ENCODE peak calls at places on chromosomes 12 and 14, in five cellular contexts. M is GM12878, J is A549, V is HepG2, X is GM23338. Y is an unnamed sample.

GRCh38 chr14:77904218-77904617 is 104.3 kb downstream of the ADCK1 start:
- DNase-seq in M (no peak), V (no peak), J (no peak), X (no peak), Y (no peak)

GRCh38 chr14:70472253-70473159 is 20.5 kb downstream of the ADAM21 start:
- DNase-seq in V (no peak), M (peak), X (no peak), J (no peak), Y (no peak)

GRCh38 chr12:98635657-98636323 is 8.8 kb downstream of the IKBIP start:
- DNase-seq in V (peak), X (peak), M (peak), J (peak), Y (no peak)

GRCh38 chr12:49702676-49703228 is 4.5 kb downstream of the FMNL3 start:
- DNase-seq in X (no peak), M (no peak), V (no peak), J (no peak), Y (no peak)

GRCh38 chr12:68924546-68924945 is 8.4 kb downstream of the CPM start:
- DNase-seq in X (no peak), V (no peak), J (no peak), M (no peak), Y (no peak)

GRCh38 chr12:111798182-111798581 is 31.4 kb downstream of the ALDH2 start:
- DNase-seq in J (no peak), V (no peak), X (no peak), M (no peak), Y (no peak)

GRCh38 chr12:43805857-43806736 is at the start of gene TWF1:
- DNase-seq in V (peak), J (peak), X (peak), M (no peak), Y (peak)

GRCh38 chr14:104099096-104100041 is 13.9 kb downstream of the ASPG start:
- DNase-seq in V (no peak), X (no peak), J (no peak), M (no peak), Y (no peak)

GRCh38 chr12:119175115-119175514 is 3.6 kb upstream of the HSPB8 start:
- DNase-seq in M (no peak), J (no peak), X (no peak), V (no peak), Y (no peak)

GRCh38 chr12:128381537-128381936 is 114.6 kb downstream of the TMEM132C start:
- DNase-seq in J (no peak), X (no peak), M (no peak), V (no peak), Y (no peak)

GRCh38 chr14:101400815-101401214 is 160.5 kb upstream of the DIO3 start:
- DNase-seq in X (no peak), M (no peak), V (no peak), J (no peak), Y (no peak)

GRCh38 chr12:12224240-12224940 is 42.5 kb downstream of the LRP6 start:
- DNase-seq in V (no peak), M (no peak), J (no peak), X (no peak), Y (no peak)

GRCh38 chr12:65948320-65949008 is 124.2 kb downstream of the HMGA2 start:
- DNase-seq in J (peak), M (no peak), V (no peak), X (no peak), Y (no peak)

GRCh38 chr14:54652188-54652889 is 85.4 kb downstream of the SAMD4A start:
- DNase-seq in M (no peak), V (peak), X (peak), J (peak), Y (no peak)

GRCh38 chr12:115430636-115431035 is 746.7 kb upstream of the TBX3 start:
- DNase-seq in M (no peak), V (no peak), X (no peak), J (no peak), Y (no peak)

GRCh38 chr12:101165319-101165718 is 44.7 kb downstream of the SLC5A8 start:
- DNase-seq in J (no peak), M (no peak), X (no peak), V (no peak), Y (no peak)

DNA sequence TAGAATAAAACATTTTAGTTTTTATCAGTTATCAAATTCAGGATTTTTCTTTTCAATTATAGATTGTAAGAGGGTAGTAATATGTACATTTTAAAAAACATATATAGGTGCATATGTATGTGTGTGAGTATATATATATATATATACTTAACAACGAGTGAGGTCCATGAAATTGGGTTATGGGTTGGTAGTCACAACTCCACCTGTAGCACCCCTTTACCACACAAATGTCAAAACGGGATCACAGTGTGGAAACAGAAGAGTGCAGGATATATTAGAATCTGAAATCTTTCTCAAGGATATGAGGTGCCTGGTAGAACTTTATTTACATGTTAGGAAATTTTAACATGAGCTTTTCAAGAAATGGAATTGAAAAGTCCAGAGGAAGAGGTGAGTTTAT is 31.3 kb downstream of the MIA2 start:
- DNase-seq in X (no peak), M (no peak), J (peak), V (no peak), Y (peak)
- TF ChIP-seq JUNB in X (no peak), M (no peak), J (no peak), V (no peak), Y (no peak)

DNA sequence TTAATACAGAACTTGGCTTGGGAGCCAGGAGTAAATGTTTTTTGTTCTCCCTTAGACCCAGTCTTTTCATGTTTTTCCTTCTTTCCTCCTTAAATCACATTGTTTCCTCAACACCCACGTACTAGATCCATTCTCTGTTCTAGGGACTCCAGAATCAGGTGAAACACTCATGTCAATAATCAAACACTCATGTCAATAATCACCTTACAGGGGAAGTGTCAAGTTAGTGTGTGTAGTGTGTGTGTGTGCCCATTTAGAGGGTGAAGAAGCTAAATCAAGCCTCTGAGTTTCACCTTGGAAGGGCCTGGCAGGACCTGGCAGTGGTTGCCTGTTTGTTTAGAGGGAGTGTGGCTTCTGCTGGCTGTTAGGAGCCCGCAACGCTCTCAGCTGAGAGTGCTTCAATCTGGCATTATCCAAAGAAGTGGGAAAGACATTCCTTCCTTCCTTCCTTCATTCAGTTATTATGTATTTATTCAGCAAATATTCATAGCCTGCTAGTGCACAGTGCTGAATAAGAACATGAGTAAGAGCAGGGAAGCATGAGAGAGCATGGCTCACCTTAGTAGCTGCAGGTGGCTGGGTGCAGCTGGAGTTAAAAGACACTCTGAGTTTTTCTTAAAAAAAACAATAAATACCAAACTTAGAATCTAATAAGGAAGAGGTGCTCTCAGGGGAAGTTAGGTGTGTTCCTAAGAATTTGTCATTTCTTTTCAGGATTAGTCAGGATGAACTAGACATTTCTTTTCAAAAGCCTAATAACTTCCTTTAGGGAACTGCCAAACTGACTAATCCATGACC is 17.6 kb upstream of the EID3 start:
- DNase-seq in V (no peak), X (no peak), M (no peak), J (no peak), Y (peak)
- TF ChIP-seq JUNB in V (no peak), X (no peak), M (peak), J (no peak), Y (no peak)

GRCh38 chr14:66043921-66044320 is 442.2 kb upstream of the CCDC196 start:
- DNase-seq in M (no peak), X (no peak), V (no peak), J (no peak), Y (no peak)

GRCh38 chr14:66036598-66036997 is 449.6 kb upstream of the CCDC196 start:
- DNase-seq in J (no peak), M (no peak), X (no peak), V (no peak), Y (no peak)

GRCh38 chr14:66037361-66037760 is 448.8 kb upstream of the CCDC196 start:
- DNase-seq in M (no peak), J (no peak), V (no peak), X (no peak), Y (no peak)

GRCh38 chr14:66039495-66039894 is 446.7 kb upstream of the CCDC196 start:
- DNase-seq in M (no peak), V (no peak), J (no peak), X (no peak), Y (no peak)

GRCh38 chr14:66038214-66038977 is 447.8 kb upstream of the CCDC196 start:
- DNase-seq in X (peak), J (peak), V (peak), M (no peak), Y (no peak)
- TF ChIP-seq JUNB in X (no peak), J (no peak), V (no peak), M (no peak), Y (no peak)

DNA sequence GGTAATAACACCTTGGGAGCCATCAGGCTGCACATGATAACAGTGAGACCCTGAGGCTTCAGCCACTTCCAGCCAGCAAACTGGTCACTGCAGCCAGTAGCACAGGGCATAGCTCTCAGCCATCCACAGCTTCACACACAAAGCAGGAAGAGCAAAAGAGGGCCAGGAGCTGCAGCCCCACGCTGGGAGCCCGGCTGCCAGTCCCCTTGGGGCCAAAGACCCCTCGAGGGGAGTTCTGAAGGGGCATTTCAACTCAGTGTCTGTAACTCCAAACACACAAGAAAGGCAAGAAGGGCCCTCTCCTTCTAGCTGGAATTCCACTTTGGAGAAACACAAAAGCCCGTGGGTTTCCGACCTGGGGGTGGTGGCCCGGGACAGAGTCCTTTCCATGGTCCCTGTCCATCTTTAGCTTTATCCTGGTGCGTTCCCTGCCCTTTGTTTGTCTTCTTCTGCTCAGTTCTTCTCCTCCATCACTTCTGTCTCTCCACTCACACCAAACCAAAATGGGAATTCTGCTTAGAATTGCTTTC is 151.8 kb upstream of the FKBP4 start:
- DNase-seq in M (no peak), J (no peak), X (no peak), V (no peak), Y (no peak)
- TF ChIP-seq JUNB in M (no peak), J (no peak), X (no peak), V (no peak), Y (no peak)

GRCh38 chr14:37168721-37169120 is 3.7 kb downstream of the SLC25A21 start:
- DNase-seq in V (no peak), X (no peak), J (no peak), M (no peak), Y (peak)
- TF ChIP-seq JUNB in V (no peak), X (no peak), J (no peak), M (no peak), Y (no peak)

DNA sequence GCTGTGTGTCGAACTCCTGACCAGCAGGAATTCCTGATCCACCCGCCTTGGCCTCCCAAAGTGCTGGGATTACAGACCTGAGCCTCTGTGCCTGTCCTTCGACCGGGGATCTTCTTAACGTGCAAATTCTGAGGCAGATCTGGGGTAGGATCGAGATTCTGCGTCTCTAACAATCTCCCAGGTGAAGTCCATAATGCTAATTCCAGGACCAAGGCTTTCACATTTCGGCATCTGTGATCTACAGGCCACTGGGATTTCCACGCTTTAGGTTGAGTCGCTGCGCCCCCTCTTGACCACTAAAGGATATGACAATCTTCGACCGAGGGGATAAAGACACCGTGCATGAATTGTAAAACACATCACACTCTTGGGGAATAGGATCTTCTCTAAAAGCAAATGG is 24.8 kb downstream of the FOS start:
- DNase-seq in X (peak), M (no peak), V (peak), J (peak), Y (peak)
- TF ChIP-seq JUNB in X (no peak), M (no peak), V (no peak), J (no peak), Y (no peak)

GRCh38 chr12:55974308-55974724 is 438 bp downstream of the RAB5B start:
- DNase-seq in J (peak), X (peak), M (no peak), V (peak), Y (peak)
- TF ChIP-seq JUNB in J (no peak), X (no peak), M (no peak), V (no peak), Y (no peak)

DNA sequence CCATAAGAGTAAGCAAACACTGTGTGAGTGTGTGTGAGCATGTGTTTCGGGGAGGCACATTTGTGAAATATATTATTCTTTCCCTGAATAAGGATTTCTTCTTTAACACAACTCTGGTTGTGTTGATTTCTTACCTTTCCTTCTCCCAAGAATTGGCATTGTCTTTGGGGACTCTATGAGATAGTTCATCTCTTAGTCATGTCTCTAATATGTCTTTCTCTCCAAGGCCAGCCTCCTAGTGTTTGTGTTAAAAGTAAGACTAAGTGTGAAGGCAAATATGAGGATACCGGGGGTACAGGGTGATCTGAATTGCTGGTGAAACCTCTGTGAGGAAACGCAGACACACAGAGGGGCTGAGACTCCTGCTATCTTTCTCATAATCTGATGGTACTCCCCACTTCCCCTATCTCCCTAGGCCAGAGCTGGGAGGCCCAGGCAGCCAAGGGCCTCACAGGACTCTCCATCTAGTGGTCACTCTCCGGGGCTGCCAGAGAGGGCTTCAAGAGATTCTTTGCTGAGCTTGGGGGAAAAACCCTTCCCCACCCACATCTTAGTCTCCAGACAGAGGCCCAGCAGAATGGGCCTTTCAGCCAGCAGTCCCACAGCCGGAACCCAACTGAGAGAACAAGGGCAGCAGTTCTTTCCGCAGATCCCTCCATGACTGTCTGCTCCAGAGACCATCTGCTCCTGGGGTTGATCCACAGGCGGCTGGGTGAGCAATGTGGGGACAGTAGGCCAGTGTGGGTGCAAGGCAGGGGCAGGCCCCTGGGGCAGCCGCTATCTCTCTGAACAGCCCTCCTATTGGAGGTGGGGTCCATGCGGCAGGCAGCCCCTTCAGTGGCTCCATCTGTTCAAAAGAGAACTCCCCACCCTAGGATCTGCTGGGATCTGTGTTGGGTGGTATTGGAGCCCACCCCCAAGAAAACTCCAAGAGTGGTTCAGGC is 5.8 kb upstream of the HOXC12 start:
- DNase-seq in X (no peak), J (peak), M (no peak), V (peak), Y (peak)
- TF ChIP-seq JUNB in X (no peak), J (no peak), M (no peak), V (no peak), Y (no peak)

GRCh38 chr12:130675121-130675520 is 41.0 kb downstream of the RIMBP2 start:
- DNase-seq in J (no peak), M (no peak), V (no peak), X (no peak), Y (no peak)
- TF ChIP-seq JUNB in J (no peak), M (no peak), V (no peak), X (no peak), Y (no peak)